ENCODE peak calls at places on chromosomes 4 and X, in nine cellular contexts. One of them, this sample, is unnamed.

GRCh38 chrX:19152762-19153161 is 30.5 kb upstream of the ADGRG2 start:
- DNase-seq in K562: no peak
- DNase-seq in non-pigmented ciliary epithelial cell: no peak
- DNase-seq in SK-N-SH: no peak
- DNase-seq in GM19239: no peak
- DNase-seq in iPS DF 6.9: no peak
- DNase-seq in kidney epithelial cell: no peak
- DNase-seq in aorta: no peak
- DNase-seq in dorsolateral prefrontal cortex: no peak
- DNase-seq in this sample: no peak

GRCh38 chr4:168832746-168833575 is 177.1 kb downstream of the CBR4 start:
- DNase-seq in K562: no peak
- DNase-seq in non-pigmented ciliary epithelial cell: no peak
- DNase-seq in SK-N-SH: peak
- DNase-seq in GM19239: no peak
- DNase-seq in iPS DF 6.9: no peak
- DNase-seq in kidney epithelial cell: no peak
- DNase-seq in aorta: peak
- DNase-seq in dorsolateral prefrontal cortex: no peak
- DNase-seq in this sample: peak

GRCh38 chrX:3177851-3178250 is 136.6 kb downstream of the ARSF start:
- DNase-seq in K562: no peak
- DNase-seq in non-pigmented ciliary epithelial cell: no peak
- DNase-seq in SK-N-SH: no peak
- DNase-seq in GM19239: no peak
- DNase-seq in iPS DF 6.9: no peak
- DNase-seq in kidney epithelial cell: no peak
- DNase-seq in aorta: no peak
- DNase-seq in dorsolateral prefrontal cortex: no peak
- DNase-seq in this sample: no peak

GRCh38 chrX:31580726-31581125 is 508.9 kb upstream of the FTHL17 start:
- DNase-seq in K562: no peak
- DNase-seq in non-pigmented ciliary epithelial cell: peak
- DNase-seq in SK-N-SH: no peak
- DNase-seq in GM19239: no peak
- DNase-seq in iPS DF 6.9: no peak
- DNase-seq in kidney epithelial cell: peak
- DNase-seq in aorta: no peak
- DNase-seq in dorsolateral prefrontal cortex: no peak
- DNase-seq in this sample: no peak

GRCh38 chr4:45636175-45636574 is 487.7 kb downstream of the GABRG1 start:
- DNase-seq in K562: no peak
- DNase-seq in non-pigmented ciliary epithelial cell: no peak
- DNase-seq in SK-N-SH: no peak
- DNase-seq in GM19239: no peak
- DNase-seq in iPS DF 6.9: no peak
- DNase-seq in kidney epithelial cell: no peak
- DNase-seq in aorta: no peak
- DNase-seq in dorsolateral prefrontal cortex: no peak
- DNase-seq in this sample: no peak

GRCh38 chr4:168511780-168512467 is 15.1 kb downstream of the PALLD start:
- DNase-seq in K562: no peak
- DNase-seq in non-pigmented ciliary epithelial cell: no peak
- DNase-seq in SK-N-SH: no peak
- DNase-seq in GM19239: no peak
- DNase-seq in iPS DF 6.9: no peak
- DNase-seq in kidney epithelial cell: no peak
- DNase-seq in aorta: no peak
- DNase-seq in dorsolateral prefrontal cortex: no peak
- DNase-seq in this sample: no peak

GRCh38 chr4:84324850-84325249 is 174.2 kb downstream of the NKX6-1 start:
- DNase-seq in K562: no peak
- DNase-seq in non-pigmented ciliary epithelial cell: no peak
- DNase-seq in SK-N-SH: peak
- DNase-seq in GM19239: no peak
- DNase-seq in iPS DF 6.9: no peak
- DNase-seq in kidney epithelial cell: no peak
- DNase-seq in aorta: no peak
- DNase-seq in dorsolateral prefrontal cortex: no peak
- DNase-seq in this sample: no peak

GRCh38 chr4:125390126-125390525 is 75.4 kb downstream of the FAT4 start:
- DNase-seq in K562: no peak
- DNase-seq in non-pigmented ciliary epithelial cell: peak
- DNase-seq in SK-N-SH: no peak
- DNase-seq in GM19239: no peak
- DNase-seq in iPS DF 6.9: no peak
- DNase-seq in kidney epithelial cell: no peak
- DNase-seq in aorta: no peak
- DNase-seq in dorsolateral prefrontal cortex: no peak
- DNase-seq in this sample: no peak

GRCh38 chrX:18630956-18631355 is 41.0 kb downstream of the RS1 start:
- DNase-seq in K562: no peak
- DNase-seq in non-pigmented ciliary epithelial cell: no peak
- DNase-seq in SK-N-SH: no peak
- DNase-seq in GM19239: no peak
- DNase-seq in iPS DF 6.9: no peak
- DNase-seq in kidney epithelial cell: no peak
- DNase-seq in aorta: no peak
- DNase-seq in dorsolateral prefrontal cortex: no peak
- DNase-seq in this sample: no peak

GRCh38 chrX:49183701-49184281 is 2.4 kb downstream of the PRICKLE3 start:
- DNase-seq in K562: no peak
- DNase-seq in non-pigmented ciliary epithelial cell: no peak
- DNase-seq in SK-N-SH: no peak
- DNase-seq in GM19239: no peak
- DNase-seq in iPS DF 6.9: no peak
- DNase-seq in kidney epithelial cell: no peak
- DNase-seq in aorta: peak
- DNase-seq in dorsolateral prefrontal cortex: no peak
- DNase-seq in this sample: no peak

GRCh38 chrX:40173662-40174593 is 76.2 kb upstream of the BCOR start:
- DNase-seq in K562: peak
- DNase-seq in non-pigmented ciliary epithelial cell: no peak
- DNase-seq in SK-N-SH: peak
- DNase-seq in GM19239: no peak
- DNase-seq in iPS DF 6.9: no peak
- DNase-seq in kidney epithelial cell: no peak
- DNase-seq in aorta: no peak
- DNase-seq in dorsolateral prefrontal cortex: no peak
- DNase-seq in this sample: no peak

GRCh38 chr4:174789666-174790065 is 39.4 kb downstream of the GLRA3 start:
- DNase-seq in K562: no peak
- DNase-seq in non-pigmented ciliary epithelial cell: no peak
- DNase-seq in SK-N-SH: no peak
- DNase-seq in GM19239: no peak
- DNase-seq in iPS DF 6.9: no peak
- DNase-seq in kidney epithelial cell: no peak
- DNase-seq in aorta: no peak
- DNase-seq in dorsolateral prefrontal cortex: no peak
- DNase-seq in this sample: no peak

GRCh38 chr4:54959656-54960055 is 165.7 kb downstream of the KDR start:
- DNase-seq in K562: no peak
- DNase-seq in non-pigmented ciliary epithelial cell: peak
- DNase-seq in SK-N-SH: no peak
- DNase-seq in GM19239: no peak
- DNase-seq in iPS DF 6.9: no peak
- DNase-seq in kidney epithelial cell: no peak
- DNase-seq in aorta: no peak
- DNase-seq in dorsolateral prefrontal cortex: no peak
- DNase-seq in this sample: no peak

GRCh38 chr4:72591547-72591946 is 22.5 kb upstream of the ADAMTS3 start:
- DNase-seq in K562: no peak
- DNase-seq in non-pigmented ciliary epithelial cell: no peak
- DNase-seq in SK-N-SH: peak
- DNase-seq in GM19239: no peak
- DNase-seq in iPS DF 6.9: no peak
- DNase-seq in kidney epithelial cell: no peak
- DNase-seq in aorta: no peak
- DNase-seq in dorsolateral prefrontal cortex: no peak
- DNase-seq in this sample: no peak

GRCh38 chrX:54248309-54248708 is 65.3 kb upstream of the FAM120C start:
- DNase-seq in K562: no peak
- DNase-seq in non-pigmented ciliary epithelial cell: no peak
- DNase-seq in SK-N-SH: no peak
- DNase-seq in GM19239: no peak
- DNase-seq in iPS DF 6.9: no peak
- DNase-seq in kidney epithelial cell: peak
- DNase-seq in aorta: no peak
- DNase-seq in dorsolateral prefrontal cortex: no peak
- DNase-seq in this sample: no peak

GRCh38 chr4:85598936-85599335 is 124.0 kb downstream of the ARHGAP24 start:
- DNase-seq in K562: no peak
- DNase-seq in non-pigmented ciliary epithelial cell: no peak
- DNase-seq in SK-N-SH: no peak
- DNase-seq in GM19239: no peak
- DNase-seq in iPS DF 6.9: no peak
- DNase-seq in kidney epithelial cell: no peak
- DNase-seq in aorta: no peak
- DNase-seq in dorsolateral prefrontal cortex: no peak
- DNase-seq in this sample: no peak

GRCh38 chrX:119692241-119693031 is 532 bp downstream of the SEPTIN6 start:
- DNase-seq in K562: peak
- DNase-seq in non-pigmented ciliary epithelial cell: no peak
- DNase-seq in SK-N-SH: peak
- DNase-seq in GM19239: no peak
- DNase-seq in iPS DF 6.9: no peak
- DNase-seq in kidney epithelial cell: no peak
- DNase-seq in aorta: peak
- DNase-seq in dorsolateral prefrontal cortex: peak
- DNase-seq in this sample: no peak

GRCh38 chrX:40103565-40104323 is 6.0 kb upstream of the BCOR start:
- DNase-seq in K562: no peak
- DNase-seq in non-pigmented ciliary epithelial cell: no peak
- DNase-seq in SK-N-SH: no peak
- DNase-seq in GM19239: no peak
- DNase-seq in iPS DF 6.9: no peak
- DNase-seq in kidney epithelial cell: no peak
- DNase-seq in aorta: no peak
- DNase-seq in dorsolateral prefrontal cortex: no peak
- DNase-seq in this sample: no peak

GRCh38 chrX:29535212-29536162 is 679.9 kb upstream of the MAGEB2 start:
- DNase-seq in K562: no peak
- DNase-seq in non-pigmented ciliary epithelial cell: no peak
- DNase-seq in SK-N-SH: no peak
- DNase-seq in GM19239: no peak
- DNase-seq in iPS DF 6.9: no peak
- DNase-seq in kidney epithelial cell: no peak
- DNase-seq in aorta: no peak
- DNase-seq in dorsolateral prefrontal cortex: no peak
- DNase-seq in this sample: no peak